ENCODE peak calls at places on chromosomes 16 and 17, in nine cellular contexts. One of them, this sample, is unnamed.

GRCh38 chr16:27127293-27127692 is 60.6 kb downstream of the C16orf82 start:
- DNase-seq in NCI-H1417: no peak
- DNase-seq in NCI-H2081: no peak
- DNase-seq in dorsolateral prefrontal cortex: no peak
- DNase-seq in HFFc6: peak; percentile 89
- DNase-seq in C1 segment of cervical spinal cord: no peak
- DNase-seq in progenitor cell of endocrine pancreas: no peak
- DNase-seq in stimulated activated CD4-positive, alpha-beta T cell treated with anti-CD3 and anti-CD28 coated beads, Interleukin-4, amount 100 ng/mL, for 1 hour: no peak
- DNase-seq in astrocyte: peak; percentile 29
- DNase-seq in this sample: no peak

GRCh38 chr16:14378684-14379467 is 251.2 kb downstream of the PARN start:
- DNase-seq in C1 segment of cervical spinal cord: no peak
- DNase-seq in stimulated activated CD4-positive, alpha-beta T cell treated with anti-CD3 and anti-CD28 coated beads, Interleukin-4, amount 100 ng/mL, for 1 hour: no peak
- DNase-seq in NCI-H1417: no peak
- DNase-seq in progenitor cell of endocrine pancreas: no peak
- DNase-seq in dorsolateral prefrontal cortex: no peak
- DNase-seq in NCI-H2081: no peak
- DNase-seq in HFFc6: peak; percentile 79
- DNase-seq in astrocyte: peak; percentile 35
- DNase-seq in this sample: no peak

GRCh38 chr16:27237229-27238015 is 31.1 kb downstream of the NSMCE1 start:
- DNase-seq in dorsolateral prefrontal cortex: no peak
- DNase-seq in C1 segment of cervical spinal cord: no peak
- DNase-seq in NCI-H1417: no peak
- DNase-seq in progenitor cell of endocrine pancreas: no peak
- DNase-seq in HFFc6: no peak
- DNase-seq in NCI-H2081: no peak
- DNase-seq in astrocyte: peak; percentile 64
- DNase-seq in stimulated activated CD4-positive, alpha-beta T cell treated with anti-CD3 and anti-CD28 coated beads, Interleukin-4, amount 100 ng/mL, for 1 hour: peak; percentile 76
- DNase-seq in this sample: no peak

GRCh38 chr16:3597676-3598075 is 13.7 kb downstream of the SLX4 start:
- DNase-seq in progenitor cell of endocrine pancreas: no peak
- DNase-seq in NCI-H1417: no peak
- DNase-seq in HFFc6: no peak
- DNase-seq in stimulated activated CD4-positive, alpha-beta T cell treated with anti-CD3 and anti-CD28 coated beads, Interleukin-4, amount 100 ng/mL, for 1 hour: no peak
- DNase-seq in astrocyte: no peak
- DNase-seq in C1 segment of cervical spinal cord: no peak
- DNase-seq in NCI-H2081: no peak
- DNase-seq in dorsolateral prefrontal cortex: no peak
- DNase-seq in this sample: no peak

GRCh38 chr17:4903051-4903818 is at the start of gene CHRNE:
- DNase-seq in C1 segment of cervical spinal cord: peak; percentile 29
- DNase-seq in NCI-H1417: peak; percentile 53
- DNase-seq in stimulated activated CD4-positive, alpha-beta T cell treated with anti-CD3 and anti-CD28 coated beads, Interleukin-4, amount 100 ng/mL, for 1 hour: peak; percentile 67
- DNase-seq in astrocyte: peak; percentile 52
- DNase-seq in dorsolateral prefrontal cortex: peak; percentile 81
- DNase-seq in progenitor cell of endocrine pancreas: peak; percentile 63
- DNase-seq in HFFc6: peak; percentile 58
- DNase-seq in NCI-H2081: peak; percentile 78
- DNase-seq in this sample: peak; percentile 37

GRCh38 chr16:47928008-47928407 is 227.8 kb downstream of the ABCC12 start:
- DNase-seq in NCI-H2081: no peak
- DNase-seq in dorsolateral prefrontal cortex: no peak
- DNase-seq in NCI-H1417: no peak
- DNase-seq in HFFc6: no peak
- DNase-seq in stimulated activated CD4-positive, alpha-beta T cell treated with anti-CD3 and anti-CD28 coated beads, Interleukin-4, amount 100 ng/mL, for 1 hour: no peak
- DNase-seq in progenitor cell of endocrine pancreas: no peak
- DNase-seq in astrocyte: no peak
- DNase-seq in C1 segment of cervical spinal cord: no peak
- DNase-seq in this sample: no peak

GRCh38 chr16:1812732-1813163 is 13.9 kb downstream of the HAGH start:
- DNase-seq in astrocyte: peak; percentile 57
- DNase-seq in stimulated activated CD4-positive, alpha-beta T cell treated with anti-CD3 and anti-CD28 coated beads, Interleukin-4, amount 100 ng/mL, for 1 hour: peak; percentile 59
- DNase-seq in NCI-H2081: peak; percentile 87
- DNase-seq in NCI-H1417: peak; percentile 81
- DNase-seq in progenitor cell of endocrine pancreas: no peak
- DNase-seq in dorsolateral prefrontal cortex: peak; percentile 84
- DNase-seq in C1 segment of cervical spinal cord: no peak
- DNase-seq in HFFc6: peak; percentile 35
- DNase-seq in this sample: peak; percentile 71

GRCh38 chr17:66673668-66674276 is 161.1 kb upstream of the CACNG5 start:
- DNase-seq in HFFc6: peak; percentile 76
- DNase-seq in astrocyte: peak; percentile 54
- DNase-seq in NCI-H2081: peak; percentile 79
- DNase-seq in C1 segment of cervical spinal cord: peak; percentile 39
- DNase-seq in dorsolateral prefrontal cortex: no peak
- DNase-seq in progenitor cell of endocrine pancreas: peak; percentile 21
- DNase-seq in stimulated activated CD4-positive, alpha-beta T cell treated with anti-CD3 and anti-CD28 coated beads, Interleukin-4, amount 100 ng/mL, for 1 hour: peak; percentile 21
- DNase-seq in NCI-H1417: peak; percentile 63
- DNase-seq in this sample: no peak

GRCh38 chr17:2335726-2336214 is 487 bp downstream of the TSR1 start:
- DNase-seq in HFFc6: no peak
- DNase-seq in C1 segment of cervical spinal cord: no peak
- DNase-seq in progenitor cell of endocrine pancreas: no peak
- DNase-seq in dorsolateral prefrontal cortex: no peak
- DNase-seq in stimulated activated CD4-positive, alpha-beta T cell treated with anti-CD3 and anti-CD28 coated beads, Interleukin-4, amount 100 ng/mL, for 1 hour: no peak
- DNase-seq in NCI-H2081: no peak
- DNase-seq in NCI-H1417: no peak
- DNase-seq in astrocyte: no peak
- DNase-seq in this sample: no peak

GRCh38 chr17:2309338-2310143 is 5.8 kb downstream of the SRR start:
- DNase-seq in stimulated activated CD4-positive, alpha-beta T cell treated with anti-CD3 and anti-CD28 coated beads, Interleukin-4, amount 100 ng/mL, for 1 hour: no peak
- DNase-seq in astrocyte: no peak
- DNase-seq in progenitor cell of endocrine pancreas: no peak
- DNase-seq in dorsolateral prefrontal cortex: no peak
- DNase-seq in NCI-H1417: no peak
- DNase-seq in C1 segment of cervical spinal cord: no peak
- DNase-seq in HFFc6: no peak
- DNase-seq in NCI-H2081: no peak
- DNase-seq in this sample: no peak

GRCh38 chr17:56230660-56231059 is 77.4 kb downstream of the ANKFN1 start:
- DNase-seq in NCI-H1417: no peak
- DNase-seq in astrocyte: peak; percentile 28
- DNase-seq in progenitor cell of endocrine pancreas: no peak
- DNase-seq in stimulated activated CD4-positive, alpha-beta T cell treated with anti-CD3 and anti-CD28 coated beads, Interleukin-4, amount 100 ng/mL, for 1 hour: no peak
- DNase-seq in HFFc6: no peak
- DNase-seq in C1 segment of cervical spinal cord: no peak
- DNase-seq in NCI-H2081: no peak
- DNase-seq in dorsolateral prefrontal cortex: no peak
- DNase-seq in this sample: no peak